ENCODE peak calls at places on chromosomes 3 and 15, in ten cellular contexts. M is K562, A is A549, N is IMR-90, C is heart left ventricle, T is gastrocnemius medialis, D is upper lobe of left lung, P is HepG2, R is HCT116, S is right lobe of liver. J is an unnamed sample.

GRCh38 chr15:60922736-60923135 is 306.4 kb downstream of the RORA start:
- ATAC-seq in C (no peak), T (no peak), P (no peak), N (no peak), S (no peak), D (no peak), M (no peak), R (no peak), A (no peak), J (no peak)

GRCh38 chr15:97979131-97979502 is 18.6 kb downstream of the ARRDC4 start:
- ATAC-seq in A (no peak), M (peak; percentile 31), P (no peak), T (no peak), D (no peak), R (no peak), C (no peak), S (no peak), N (no peak), J (no peak)

GRCh38 chr3:138479355-138479964 is 45.0 kb downstream of the ESYT3 start:
- ATAC-seq in A (peak; percentile 64), S (peak; percentile 38), P (peak; percentile 78), T (no peak), C (peak; percentile 45), N (peak; percentile 79), M (peak; percentile 81), R (peak; percentile 87), D (peak; percentile 48), J (no peak)

GRCh38 chr15:78362716-78363426 is 22.7 kb downstream of the CRABP1 start:
- ATAC-seq in C (no peak), M (peak; percentile 54), T (no peak), P (no peak), N (peak; percentile 21), S (no peak), A (no peak), D (no peak), R (no peak), J (no peak)

GRCh38 chr3:123618768-123619484 is 34.1 kb upstream of the HACD2 start:
- ATAC-seq in C (peak; percentile 77), M (peak; percentile 31), P (no peak), D (peak; percentile 81), N (peak; percentile 1), T (no peak), A (peak; percentile 36), R (no peak), S (peak; percentile 25), J (peak; percentile 48)

GRCh38 chr15:64216722-64217428 is 54.1 kb upstream of the PPIB start:
- ATAC-seq in M (peak; percentile 97), D (no peak), C (peak; percentile 53), R (no peak), A (no peak), P (peak; percentile 100), T (no peak), S (peak; percentile 98), N (no peak), J (no peak)

GRCh38 chr15:89378699-89379422 is 44.2 kb upstream of the POLG start:
- ATAC-seq in T (no peak), A (no peak), S (peak; percentile 20), P (no peak), C (peak; percentile 79), D (peak; percentile 33), R (no peak), M (no peak), N (no peak), J (no peak)

GRCh38 chr3:151130437-151130836 is 45.0 kb downstream of the MED12L start:
- ATAC-seq in A (no peak), R (no peak), S (no peak), P (no peak), M (no peak), N (no peak), C (no peak), D (no peak), T (no peak), J (no peak)

GRCh38 chr15:73317651-73318462 is 50.9 kb downstream of the HCN4 start:
- ATAC-seq in M (peak; percentile 40), C (no peak), S (no peak), T (no peak), D (no peak), A (peak; percentile 17), N (no peak), R (no peak), P (peak; percentile 34), J (no peak)

DNA sequence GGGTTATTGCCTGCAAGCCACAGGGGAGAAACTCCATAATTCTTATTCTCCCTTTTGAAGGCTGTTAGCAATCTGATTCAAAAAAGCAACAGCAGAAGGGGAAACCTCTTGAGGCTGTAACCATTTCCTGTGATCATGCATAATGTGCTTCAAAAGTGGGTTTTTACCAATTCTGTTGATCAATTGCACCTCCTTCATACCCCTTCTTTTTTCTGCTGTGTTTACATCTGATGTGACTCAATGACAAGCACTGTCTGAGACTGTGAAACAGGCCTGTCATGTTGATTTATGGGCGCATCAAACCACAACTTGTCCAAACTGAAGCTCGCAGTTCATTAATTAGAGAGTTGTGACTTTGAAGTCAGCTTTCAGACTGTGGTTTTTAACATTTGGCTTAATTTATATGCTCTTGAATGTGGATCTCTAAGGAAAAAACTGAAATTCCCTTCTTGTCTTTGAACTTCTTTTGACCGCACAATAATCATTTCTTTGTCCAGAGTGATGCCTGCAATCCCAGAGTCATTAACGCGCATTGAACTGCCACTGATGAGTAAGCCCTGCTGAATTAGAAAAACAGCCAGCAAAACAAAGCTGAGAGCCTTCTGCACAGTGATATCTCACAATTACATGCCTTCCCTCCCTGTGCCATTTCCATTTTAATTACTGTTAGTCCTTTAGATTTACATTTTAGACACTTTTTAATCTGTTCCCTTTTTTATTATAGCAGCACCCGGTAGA is 532.8 kb downstream of the FOXP1 start:
- ATAC-seq in R (no peak), P (peak; percentile 8), M (no peak), N (peak; percentile 36), C (no peak), T (no peak), D (peak; percentile 54), S (no peak), A (no peak), J (no peak)
- H3K4me1 ChIP-seq in R (no peaks in the 10 kb centered on the region), P (peaks cover 72% of the 10 kb centered on the region), M (peaks cover 13% of the 10 kb centered on the region), N (peaks cover 36% of the 10 kb centered on the region), C (peaks cover 10% of the 10 kb centered on the region), T (peaks cover 40% of the 10 kb centered on the region), D (peaks cover 60% of the 10 kb centered on the region), S (no peaks in the 10 kb centered on the region), A (peaks cover 52% of the 10 kb centered on the region), J (peaks cover 80% of the 10 kb centered on the region)

GRCh38 chr3:23916152-23916885 is 471 bp downstream of the NKIRAS1 start:
- ATAC-seq in R (peak; percentile 64), M (peak; percentile 77), T (peak; percentile 63), C (peak; percentile 56), D (peak; percentile 70), P (peak; percentile 74), A (peak; percentile 67), S (peak; percentile 68), N (peak; percentile 53), J (peak; percentile 71)

GRCh38 chr3:23913873-23914743 is 2.7 kb downstream of the NKIRAS1 start:
- ATAC-seq in A (no peak), M (no peak), D (no peak), P (peak; percentile 1), S (no peak), N (no peak), T (no peak), C (no peak), R (no peak), J (no peak)

GRCh38 chr3:23915537-23916108 is 1.2 kb downstream of the NKIRAS1 start:
- ATAC-seq in A (no peak), M (no peak), D (no peak), R (no peak), C (no peak), T (no peak), P (no peak), S (peak; percentile 12), N (no peak), J (no peak)

GRCh38 chr3:23919628-23920027 is 2.7 kb downstream of the RPL15 start:
- ATAC-seq in P (no peak), A (no peak), S (no peak), D (no peak), M (no peak), T (no peak), R (no peak), C (no peak), N (no peak), J (no peak)

DNA sequence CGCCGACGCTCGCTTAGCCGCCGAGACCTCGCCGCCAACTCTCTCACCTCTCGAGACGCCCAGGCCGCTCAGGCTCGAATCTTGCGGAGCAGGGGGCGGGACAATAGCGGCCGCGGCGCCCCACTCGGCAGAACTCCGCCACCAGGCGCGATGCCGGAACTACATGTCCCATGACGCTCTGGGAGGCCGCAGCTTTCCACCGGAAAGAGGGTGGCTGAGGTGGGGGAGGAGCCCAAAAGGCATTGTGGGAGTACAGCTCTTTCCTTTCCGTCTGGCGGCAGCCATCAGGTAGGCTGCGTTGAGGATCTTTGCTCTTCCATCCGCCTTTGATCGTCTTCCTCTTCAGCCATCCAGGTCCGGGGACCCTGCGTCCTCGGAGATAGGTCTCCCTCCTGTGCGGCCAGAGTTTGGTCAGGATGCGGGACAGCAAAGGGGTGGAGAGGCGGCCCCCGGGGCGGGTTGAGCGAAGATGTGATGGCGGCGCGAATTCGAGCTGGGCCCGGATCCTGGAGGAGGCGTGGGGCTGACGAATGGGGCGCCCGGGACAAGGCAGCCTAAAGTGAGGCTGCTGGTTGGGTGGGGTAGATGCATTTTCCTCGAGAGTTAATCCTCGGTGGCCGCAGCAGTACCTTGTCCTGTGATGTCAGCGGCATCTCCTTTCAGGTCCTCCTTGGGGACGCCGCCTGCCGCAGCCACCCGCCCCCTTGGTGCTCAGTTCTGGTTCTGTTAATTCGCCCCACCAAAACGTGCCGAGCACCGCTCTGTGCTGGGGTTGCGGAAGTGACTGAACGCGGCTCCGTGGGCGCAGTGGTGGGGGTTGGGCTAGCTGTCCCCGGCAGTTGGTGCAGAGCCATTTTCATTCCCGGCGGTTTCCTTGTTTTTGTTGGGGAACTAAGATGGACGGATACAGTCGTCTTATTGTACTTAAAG is at the start of the genes NKIRAS1 and RPL15:
- ATAC-seq in R (peak; percentile 91), S (peak; percentile 98), D (peak; percentile 99), P (peak; percentile 94), N (peak; percentile 95), A (peak; percentile 94), C (peak; percentile 98), T (peak; percentile 97), M (peak; percentile 93), J (peak; percentile 99)
- TF ChIP-seq POLR2A in R (peak; percentile 99), S (peak; percentile 96), D (peak; percentile 98), P (peak; percentile 100), N (peak; percentile 99), A (peak; percentile 99), C (peak; percentile 96), T (peak; percentile 97), M (peak; percentile 100), J (peak; percentile 95)

DNA sequence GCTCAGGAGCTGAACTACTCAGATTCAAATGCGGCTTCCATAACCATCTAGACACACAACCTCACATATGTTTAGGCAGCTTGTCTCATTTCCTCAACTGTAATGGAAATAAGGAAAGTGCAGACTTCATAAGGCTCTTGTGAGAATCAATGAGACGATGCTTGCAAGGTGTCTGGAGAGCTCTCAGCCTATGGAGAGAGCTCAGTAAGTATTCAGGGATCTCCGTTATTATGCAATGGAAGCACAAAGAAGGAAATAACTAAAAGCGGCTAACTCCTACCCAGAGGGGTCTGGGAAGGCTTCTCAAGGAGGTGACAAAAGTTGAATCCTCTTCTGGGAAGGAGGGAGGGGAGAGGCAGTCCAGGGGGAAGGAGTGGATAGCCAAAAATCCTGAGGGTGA is 50.1 kb upstream of the LIPC start:
- ATAC-seq in R (no peak), T (no peak), S (no peak), N (no peak), D (no peak), P (no peak), C (no peak), A (no peak), M (no peak), J (no peak)
- H3K4me1 ChIP-seq in R (no peaks in the 10 kb centered on the region), T (no peaks in the 10 kb centered on the region), S (no peaks in the 10 kb centered on the region), N (peaks cover 3% of the 10 kb centered on the region), D (no peaks in the 10 kb centered on the region), P (peaks cover 13% of the 10 kb centered on the region), C (no peaks in the 10 kb centered on the region), A (peaks cover 9% of the 10 kb centered on the region), M (no peaks in the 10 kb centered on the region), J (no peaks in the 10 kb centered on the region)

GRCh38 chr15:68197661-68198437 is 7.3 kb downstream of the CALML4 start:
- ATAC-seq in N (no peak), T (no peak), D (no peak), R (no peak), S (no peak), M (no peak), C (no peak), P (peak; percentile 21), A (no peak), J (no peak)
- TF ChIP-seq POLR2A in N (no peak), T (no peak), D (no peak), R (no peak), S (no peak), M (peak; percentile 26), C (no peak), P (peak; percentile 23), A (no peak), J (no peak)